ENCODE peak calls at places on chromosomes 5 and 9, in five cellular contexts. S is heart left ventricle, G is RWPE2, B is substantia nigra, U is mesendoderm. N is an unnamed sample.

GRCh38 chr9:33946779-33947535 is 101.7 kb downstream of the UBAP2 start:
- DNase-seq in S (no peak), G (no peak), B (no peak), U (no peak), N (no peak)

GRCh38 chr5:32540446-32540845 is 44.9 kb upstream of the SUB1 start:
- DNase-seq in S (no peak), G (no peak), B (no peak), U (no peak), N (no peak)

GRCh38 chr5:337565-338130 is 16.1 kb downstream of the AHRR start:
- DNase-seq in S (no peak), G (no peak), B (no peak), U (peak), N (no peak)

GRCh38 chr9:137150485-137151060 is 11.6 kb downstream of the GRIN1 start:
- DNase-seq in S (no peak), G (no peak), B (no peak), U (peak), N (no peak)

GRCh38 chr9:124292696-124293593 is 35.2 kb downstream of the NEK6 start:
- DNase-seq in S (no peak), G (no peak), B (no peak), U (no peak), N (no peak)

GRCh38 chr5:140840978-140841962 is at the start of gene PCDHA8:
- DNase-seq in S (no peak), G (no peak), B (no peak), U (peak), N (no peak)

GRCh38 chr5:173138707-173139106 is 5.6 kb upstream of the BNIP1 start:
- DNase-seq in S (no peak), G (no peak), B (no peak), U (peak), N (no peak)

GRCh38 chr5:116872486-116872885 is 297.9 kb upstream of the SEMA6A start:
- DNase-seq in S (no peak), G (no peak), B (no peak), U (peak), N (no peak)

GRCh38 chr9:69466151-69466550 is 141.1 kb downstream of the ENTREP1 start:
- DNase-seq in S (no peak), G (no peak), B (no peak), U (no peak), N (no peak)

GRCh38 chr9:128370752-128371621 is at the start of gene URM1:
- DNase-seq in S (peak), G (peak), B (peak), U (peak), N (peak)

GRCh38 chr9:128372188-128372641 is 1.0 kb downstream of the URM1 start:
- DNase-seq in S (no peak), G (no peak), B (peak), U (no peak), N (no peak)

GRCh38 chr9:128372784-128373183 is 1.6 kb downstream of the URM1 start:
- DNase-seq in S (no peak), G (no peak), B (no peak), U (no peak), N (no peak)

GRCh38 chr9:128370367-128370751 is 815 bp upstream of the URM1 start:
- DNase-seq in S (no peak), G (no peak), B (no peak), U (no peak), N (no peak)

GRCh38 chr9:128371622-128372117 is 496 bp downstream of the URM1 start:
- DNase-seq in S (no peak), G (no peak), B (no peak), U (no peak), N (no peak)
- H3K27ac ChIP-seq in S (peak), G (peak), B (peak), U (no peak), N (peak)

GRCh38 chr5:151024440-151024839 is 4.0 kb downstream of the GPX3 start:
- DNase-seq in S (no peak), G (no peak), B (no peak), U (no peak), N (no peak)

GRCh38 chr5:151024894-151025606 is 4.7 kb downstream of the GPX3 start:
- DNase-seq in S (no peak), G (no peak), B (no peak), U (no peak), N (no peak)

GRCh38 chr5:151027961-151028479 is 7.6 kb downstream of the GPX3 start:
- DNase-seq in S (no peak), G (no peak), B (no peak), U (no peak), N (peak)

GRCh38 chr5:151026674-151027073 is 6.3 kb downstream of the GPX3 start:
- DNase-seq in S (peak), G (no peak), B (no peak), U (no peak), N (peak)

GRCh38 chr5:151026088-151026487 is 5.7 kb downstream of the GPX3 start:
- DNase-seq in S (peak), G (no peak), B (no peak), U (no peak), N (no peak)
- H3K27ac ChIP-seq in S (peak), G (no peak), B (no peak), U (no peak), N (peak)

DNA sequence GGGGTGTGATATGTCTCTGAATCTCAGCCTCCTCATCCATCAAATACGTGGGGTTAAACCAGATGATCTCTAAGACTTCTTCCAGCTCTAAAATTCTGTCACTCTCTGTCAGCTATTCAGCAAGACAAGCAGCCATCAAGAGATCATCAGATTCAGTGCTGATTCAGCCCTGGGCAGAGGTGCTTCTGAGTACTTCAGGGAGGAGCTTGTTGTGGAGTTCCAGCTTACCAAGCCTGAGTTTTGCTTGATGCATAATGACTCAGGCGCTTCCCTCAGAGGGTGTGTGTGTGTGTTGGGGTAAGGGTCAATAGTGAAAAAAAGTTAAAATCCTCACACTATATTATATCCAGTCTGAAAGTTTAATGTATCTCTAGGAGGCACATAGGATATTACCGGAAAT is 29.6 kb upstream of the TAF1L start:
- DNase-seq in S (no peak), G (peak), B (no peak), U (peak), N (no peak)
- H3K27ac ChIP-seq in S (no peak), G (peak), B (no peak), U (no peak), N (no peak)

DNA sequence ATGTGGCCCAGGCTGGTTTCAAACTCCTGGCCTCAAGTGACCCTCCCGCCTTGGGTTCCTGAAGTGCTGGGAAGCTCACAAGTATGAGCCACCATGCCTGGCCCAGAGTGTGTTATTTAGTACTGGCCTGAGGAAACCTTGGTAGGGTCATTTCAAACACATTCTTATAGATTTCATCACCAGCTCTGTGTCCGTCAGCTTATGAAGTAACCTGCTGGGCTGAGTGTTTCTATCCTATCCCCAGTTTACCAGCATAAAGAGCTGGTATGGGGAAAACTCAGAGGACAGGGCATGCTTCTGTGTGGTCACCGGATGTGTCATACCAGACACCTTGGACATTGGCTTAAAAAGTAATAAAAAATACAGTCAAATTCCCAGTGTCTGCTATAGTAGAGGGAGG is 45.3 kb downstream of the PTPN3 start:
- DNase-seq in S (no peak), G (no peak), B (no peak), U (peak), N (no peak)
- H3K27ac ChIP-seq in S (no peak), G (peak), B (no peak), U (no peak), N (no peak)

GRCh38 chr5:174741352-174741751 is 17.0 kb downstream of the MSX2 start:
- DNase-seq in S (no peak), G (no peak), B (no peak), U (no peak), N (no peak)
- H3K27ac ChIP-seq in S (no peak), G (no peak), B (no peak), U (no peak), N (no peak)

GRCh38 chr9:2560175-2560574 is 61.4 kb upstream of the VLDLR start:
- DNase-seq in S (no peak), G (no peak), B (no peak), U (no peak), N (no peak)
- H3K27ac ChIP-seq in S (peak), G (no peak), B (peak), U (no peak), N (peak)

DNA sequence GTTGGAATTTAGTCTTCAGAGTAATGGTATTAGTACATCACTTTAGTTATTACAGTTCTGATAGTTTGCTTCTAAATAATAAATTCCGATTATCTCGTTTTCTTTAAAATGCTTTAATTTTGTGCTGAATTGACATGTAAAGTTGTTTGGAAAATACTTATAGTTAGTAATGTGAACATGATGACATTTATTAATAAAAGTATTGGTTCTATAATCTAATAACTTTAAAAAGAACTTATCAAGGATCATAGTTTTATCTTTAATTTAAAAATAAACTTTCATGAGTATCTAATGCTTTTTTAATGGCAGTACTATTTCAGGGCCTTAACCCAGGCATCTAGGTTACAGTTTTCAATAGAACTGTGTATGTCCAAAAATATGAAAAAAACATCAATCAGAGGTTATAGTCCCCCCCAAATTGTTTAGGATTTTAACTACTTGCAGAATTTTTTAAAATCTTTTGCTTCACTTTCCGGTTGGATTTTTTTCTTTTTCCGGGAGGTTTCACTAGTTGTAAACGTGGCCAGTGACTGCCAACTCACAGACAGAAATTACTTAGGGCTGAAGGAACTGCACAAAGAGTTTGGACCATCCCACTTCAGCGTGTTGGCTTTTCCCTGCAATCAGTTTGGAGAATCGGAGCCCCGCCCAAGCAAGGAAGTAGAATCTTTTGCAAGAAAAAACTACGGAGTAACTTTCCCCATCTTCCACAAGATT is 680 bp downstream of the GPX8 start:
- DNase-seq in S (peak), G (peak), B (no peak), U (peak), N (peak)
- H3K27ac ChIP-seq in S (no peak), G (peak), B (no peak), U (no peak), N (peak)

DNA sequence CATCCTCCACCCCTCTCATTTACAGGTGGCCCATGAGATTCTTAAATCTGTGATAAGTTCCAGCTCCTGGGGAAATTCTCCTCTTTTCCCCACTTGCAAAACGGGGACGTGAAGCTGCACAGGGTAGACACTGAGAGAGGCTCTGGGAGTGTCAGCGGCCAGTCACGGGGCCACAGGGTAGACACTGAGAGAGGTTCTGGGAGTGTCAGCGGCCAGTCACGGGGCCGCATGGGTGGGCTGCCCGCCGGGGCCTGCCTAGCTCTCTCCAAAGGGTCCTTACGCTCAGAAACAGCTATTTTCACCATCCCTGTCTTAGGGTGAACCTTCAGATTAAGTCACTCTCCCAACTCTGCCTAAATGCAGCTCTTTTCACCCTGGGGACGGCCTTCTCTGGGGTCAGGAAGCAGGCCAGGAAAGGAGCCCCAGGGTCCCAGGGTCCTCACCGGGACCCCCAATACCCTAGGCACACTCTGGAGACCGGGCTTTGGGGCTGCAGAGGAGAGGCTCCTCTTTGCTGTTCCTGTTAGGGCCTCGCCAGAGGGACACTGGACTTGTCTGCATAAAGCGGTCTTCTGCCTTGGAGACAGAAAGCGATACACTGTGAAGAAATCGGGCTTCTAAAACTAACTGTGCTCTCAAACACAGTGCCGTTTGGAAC is 1.5 kb downstream of the FAM78A start:
- DNase-seq in S (peak), G (no peak), B (peak), U (no peak), N (peak)
- H3K27ac ChIP-seq in S (peak), G (no peak), B (peak), U (no peak), N (peak)

DNA sequence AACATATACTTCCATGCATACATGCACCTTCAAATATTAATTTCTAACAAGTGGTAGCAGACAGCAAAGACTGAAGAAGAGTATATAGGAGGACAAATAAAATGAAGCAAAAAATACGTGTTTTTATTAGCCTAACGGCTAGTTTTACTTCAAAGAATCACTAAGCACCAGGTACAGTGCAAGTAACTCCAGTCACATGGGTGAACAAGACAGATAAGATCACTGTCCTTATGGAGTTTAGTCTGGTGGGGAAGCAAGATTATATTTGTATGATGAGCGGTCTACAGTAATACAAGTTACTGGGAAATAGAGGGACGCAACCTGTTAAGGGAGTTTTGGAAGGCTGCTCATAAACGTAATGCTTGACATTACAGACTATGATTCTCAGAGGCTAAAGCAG is 16.0 kb downstream of the FBXW2 start:
- DNase-seq in S (no peak), G (no peak), B (no peak), U (no peak), N (no peak)
- H3K27ac ChIP-seq in S (no peak), G (peak), B (no peak), U (no peak), N (no peak)

GRCh38 chr5:14040542-14040941 is 96.1 kb upstream of the DNAH5 start:
- DNase-seq in S (no peak), G (no peak), B (no peak), U (peak), N (no peak)
- H3K27ac ChIP-seq in S (no peak), G (no peak), B (no peak), U (no peak), N (no peak)

N was measured in tibial nerve.